ENCODE peak calls at places on chromosomes 11 and 22, in five cellular contexts. P, O, C, H and A are unnamed samples.

GRCh38 chr22:17629646-17630045 is 1.1 kb upstream of the ATP6V1E1 start:
- DNase-seq in C (no peak), P (no peak), H (peak), O (no peak), A (no peak)

GRCh38 chr22:31952459-31952858 is 8.1 kb downstream of the YWHAH start:
- DNase-seq in C (no peak), H (no peak), P (no peak), O (peak), A (no peak)

GRCh38 chr22:36148411-36148810 is 12.1 kb downstream of the APOL3 start:
- DNase-seq in P (no peak), O (no peak), H (no peak), C (no peak), A (no peak)

GRCh38 chr11:3193373-3194015 is 25.1 kb downstream of the MRGPRG start:
- DNase-seq in H (no peak), O (no peak), P (no peak), C (no peak), A (peak)

GRCh38 chr22:48693377-48694135 is 1134.1 kb downstream of the BRD1 start:
- DNase-seq in C (no peak), O (no peak), P (no peak), H (peak), A (no peak)

GRCh38 chr11:104146943-104147342 is 17.0 kb downstream of the PDGFD start:
- DNase-seq in O (no peak), P (no peak), C (no peak), H (no peak), A (no peak)

GRCh38 chr11:71937826-71938225 is 9.0 kb downstream of the RNF121 start:
- DNase-seq in H (no peak), C (no peak), P (no peak), O (no peak), A (no peak)

GRCh38 chr11:75478690-75479597 is 45.9 kb upstream of the KLHL35 start:
- DNase-seq in O (no peak), H (peak), C (no peak), P (no peak), A (no peak)

GRCh38 chr11:31295308-31295707 is 74.2 kb downstream of the DCDC1 start:
- DNase-seq in C (no peak), H (no peak), P (no peak), O (no peak), A (no peak)

GRCh38 chr22:47372111-47372581 is 609.7 kb downstream of the TBC1D22A start:
- DNase-seq in P (no peak), O (no peak), H (peak), C (peak), A (no peak)

GRCh38 chr22:42432020-42432596 is at the start of gene NFAM1:
- DNase-seq in H (peak), O (no peak), P (no peak), C (no peak), A (no peak)
- H3K27ac ChIP-seq in H (no peak), O (no peak), P (no peak), C (no peak), A (no peak)

GRCh38 chr11:76592961-76593360 is 77.6 kb downstream of the LRRC32 start:
- DNase-seq in C (peak), O (no peak), P (no peak), H (no peak), A (no peak)

GRCh38 chr11:76592025-76592914 is 78.3 kb downstream of the LRRC32 start:
- DNase-seq in H (no peak), O (no peak), P (no peak), C (peak), A (no peak)

GRCh38 chr11:76590631-76590950 is 80.0 kb downstream of the LRRC32 start:
- DNase-seq in H (no peak), O (no peak), C (no peak), P (no peak), A (no peak)

GRCh38 chr11:76589945-76590630 is 80.5 kb downstream of the LRRC32 start:
- DNase-seq in H (no peak), P (no peak), C (no peak), O (no peak), A (no peak)

GRCh38 chr11:76591416-76591815 is 79.1 kb downstream of the LRRC32 start:
- DNase-seq in H (no peak), P (no peak), O (no peak), C (peak), A (no peak)
- H3K27ac ChIP-seq in H (no peak), P (no peak), O (no peak), C (no peak), A (no peak)

GRCh38 chr11:67301951-67302516 is 1.3 kb upstream of the SSH3 start:
- DNase-seq in C (peak), O (peak), P (no peak), H (peak), A (peak)
- H3K27ac ChIP-seq in C (no peak), O (peak), P (no peak), H (peak), A (peak)

GRCh38 chr11:46243796-46244109 is 33.7 kb upstream of the CREB3L1 start:
- DNase-seq in P (no peak), H (no peak), C (no peak), O (no peak), A (no peak)

GRCh38 chr11:46240861-46241260 is 36.6 kb upstream of the CREB3L1 start:
- DNase-seq in O (peak), C (no peak), P (no peak), H (no peak), A (no peak)

GRCh38 chr11:46242961-46243795 is 34.3 kb upstream of the CREB3L1 start:
- DNase-seq in P (peak), H (peak), C (peak), O (peak), A (peak)

GRCh38 chr11:46240371-46240770 is 37.1 kb upstream of the CREB3L1 start:
- DNase-seq in P (no peak), C (no peak), H (no peak), O (peak), A (no peak)

GRCh38 chr11:46242462-46242960 is 35.0 kb upstream of the CREB3L1 start:
- DNase-seq in P (no peak), O (no peak), H (no peak), C (no peak), A (no peak)
- H3K27ac ChIP-seq in P (peak), O (peak), H (no peak), C (no peak), A (peak)

GRCh38 chr11:65445101-65445603 is 22.6 kb downstream of the NEAT1 start:
- DNase-seq in C (no peak), O (peak), P (no peak), H (peak), A (no peak)

GRCh38 chr11:65445604-65446445 is 23.2 kb downstream of the NEAT1 start:
- DNase-seq in P (no peak), O (peak), H (peak), C (peak), A (no peak)

GRCh38 chr11:65440831-65441499 is 18.4 kb downstream of the NEAT1 start:
- DNase-seq in O (peak), C (no peak), P (no peak), H (peak), A (no peak)

GRCh38 chr11:65444314-65445051 is 21.9 kb downstream of the NEAT1 start:
- DNase-seq in P (no peak), C (no peak), O (peak), H (peak), A (no peak)

GRCh38 chr11:65442952-65443351 is 20.4 kb downstream of the NEAT1 start:
- DNase-seq in O (peak), C (no peak), P (no peak), H (peak), A (no peak)
- H3K27ac ChIP-seq in O (peak), C (no peak), P (no peak), H (no peak), A (peak)

GRCh38 chr22:40240160-40240559 is 62.4 kb downstream of the TNRC6B start:
- DNase-seq in C (no peak), H (no peak), P (no peak), O (no peak), A (no peak)
- H3K27ac ChIP-seq in C (no peak), H (no peak), P (no peak), O (no peak), A (peak)

GRCh38 chr11:111739299-111739698 is 26.9 kb downstream of the PPP2R1B start:
- DNase-seq in P (no peak), C (no peak), O (no peak), H (no peak), A (no peak)
- H3K27ac ChIP-seq in P (no peak), C (no peak), O (no peak), H (peak), A (no peak)

GRCh38 chr11:118908931-118909618 is 16.7 kb downstream of the BCL9L start:
- DNase-seq in P (no peak), C (peak), O (peak), H (peak), A (peak)

GRCh38 chr11:118910309-118911112 is 15.2 kb downstream of the BCL9L start:
- DNase-seq in C (peak), H (peak), P (peak), O (peak), A (peak)

GRCh38 chr11:118911113-118911879 is 14.4 kb downstream of the BCL9L start:
- DNase-seq in P (no peak), C (peak), O (peak), H (peak), A (peak)

GRCh38 chr11:118908264-118908663 is 17.5 kb downstream of the BCL9L start:
- DNase-seq in H (no peak), O (no peak), C (no peak), P (no peak), A (no peak)

GRCh38 chr11:118909619-118910308 is 16.0 kb downstream of the BCL9L start:
- DNase-seq in C (peak), H (no peak), O (no peak), P (no peak), A (peak)
- H3K27ac ChIP-seq in C (peak), H (peak), O (peak), P (no peak), A (peak)

GRCh38 chr11:57476883-57477506 is 16.7 kb downstream of the RTN4RL2 start:
- DNase-seq in P (no peak), O (peak), H (peak), C (no peak), A (no peak)
- H3K27ac ChIP-seq in P (no peak), O (no peak), H (no peak), C (no peak), A (no peak)

GRCh38 chr11:126343051-126343450 is 12.4 kb upstream of the ST3GAL4 start:
- DNase-seq in H (peak), P (no peak), C (no peak), O (no peak), A (peak)

GRCh38 chr11:126345759-126346585 is 9.5 kb upstream of the ST3GAL4 start:
- DNase-seq in C (peak), H (peak), P (no peak), O (peak), A (peak)

GRCh38 chr11:126344291-126344970 is 11.1 kb upstream of the ST3GAL4 start:
- DNase-seq in C (no peak), P (no peak), O (no peak), H (peak), A (no peak)

GRCh38 chr11:126346586-126346940 is 8.9 kb upstream of the ST3GAL4 start:
- DNase-seq in C (no peak), H (no peak), P (no peak), O (no peak), A (no peak)

GRCh38 chr11:126345283-126345682 is 10.2 kb upstream of the ST3GAL4 start:
- DNase-seq in H (peak), O (no peak), C (peak), P (no peak), A (peak)
- H3K27ac ChIP-seq in H (no peak), O (no peak), C (no peak), P (no peak), A (peak)